ENCODE peak calls at places on chromosomes 4 and X, in ten cellular contexts. T is IMR-90, B is HepG2, G is fibroblast of lung, W is neural progenitor cell, S is HCT116, O is MM.1S, M is astrocyte, F is Karpas-422, Q is GM23338. L is an unnamed sample.

GRCh38 chrX:119407681-119408080 is 8.5 kb downstream of the SLC25A43 start:
- DNase-seq in F (no peak), Q (no peak), B (no peak), G (no peak), O (no peak), T (peak; percentile 30), M (peak; percentile 27), S (no peak), W (no peak), L (no peak)

GRCh38 chrX:85112270-85112669 is 108.6 kb downstream of the APOOL start:
- DNase-seq in Q (no peak), O (no peak), F (no peak), S (no peak), W (no peak), G (no peak), M (no peak), T (no peak), B (no peak), L (no peak)

GRCh38 chrX:56745019-56745418 is 16.0 kb downstream of the NBDY start:
- DNase-seq in O (no peak), M (peak; percentile 60), Q (no peak), T (peak; percentile 78), W (no peak), F (peak; percentile 1), G (peak; percentile 78), S (peak; percentile 50), B (peak; percentile 37), L (no peak)

GRCh38 chr4:188130355-188130754 is 8.9 kb upstream of the TRIML1 start:
- DNase-seq in F (no peak), M (no peak), O (no peak), B (no peak), S (peak; percentile 41), G (no peak), T (no peak), W (peak; percentile 29), Q (peak; percentile 59), L (no peak)

GRCh38 chr4:183912585-183912984 is 7.5 kb downstream of the STOX2 start:
- DNase-seq in M (peak; percentile 57), G (no peak), T (peak; percentile 86), B (no peak), W (no peak), F (no peak), S (no peak), O (no peak), Q (no peak), L (no peak)

GRCh38 chrX:18286322-18286831 is 65.7 kb upstream of the BEND2 start:
- DNase-seq in F (no peak), S (no peak), B (no peak), W (no peak), O (no peak), T (no peak), M (no peak), Q (no peak), G (no peak), L (no peak)

GRCh38 chrX:135185795-135186443 is 14.7 kb upstream of the CT55 start:
- DNase-seq in S (peak; percentile 42), T (peak; percentile 46), W (peak; percentile 65), O (peak; percentile 41), G (peak; percentile 69), F (peak; percentile 85), M (peak; percentile 5), Q (peak; percentile 71), B (peak; percentile 36), L (peak; percentile 44)

GRCh38 chr4:118335316-118335715 is 17.5 kb downstream of the PRSS12 start:
- DNase-seq in S (no peak), Q (no peak), F (no peak), M (no peak), G (peak; percentile 73), T (no peak), O (peak; percentile 59), B (no peak), W (no peak), L (no peak)

GRCh38 chr4:128385683-128386304 is 98.2 kb upstream of the PGRMC2 start:
- DNase-seq in B (peak; percentile 6), F (peak; percentile 89), Q (peak; percentile 54), T (peak; percentile 80), S (no peak), W (no peak), O (no peak), M (peak; percentile 57), G (peak; percentile 87), L (no peak)

GRCh38 chr4:1075266-1075665 is 38.1 kb downstream of the RNF212 start:
- DNase-seq in B (no peak), Q (no peak), M (no peak), F (peak; percentile 4), T (no peak), W (no peak), O (no peak), S (no peak), G (no peak), L (peak; percentile 3)

GRCh38 chr4:151725087-151725486 is 35.7 kb downstream of the GATB start:
- DNase-seq in S (no peak), B (no peak), F (no peak), G (no peak), W (no peak), O (no peak), M (no peak), Q (peak; percentile 41), T (no peak), L (no peak)

GRCh38 chrX:46257451-46257879 is 287.8 kb downstream of the ZNF674 start:
- DNase-seq in G (no peak), M (no peak), Q (no peak), W (no peak), F (no peak), O (no peak), T (no peak), B (no peak), S (no peak), L (no peak)

GRCh38 chrX:46254623-46255022 is 290.6 kb downstream of the ZNF674 start:
- DNase-seq in F (no peak), G (no peak), Q (no peak), T (no peak), W (no peak), O (no peak), M (no peak), B (no peak), S (no peak), L (no peak)

GRCh38 chrX:46255066-46255465 is 290.2 kb downstream of the ZNF674 start:
- DNase-seq in B (no peak), S (no peak), Q (no peak), M (no peak), W (no peak), T (no peak), F (no peak), O (no peak), G (no peak), L (no peak)

GRCh38 chrX:46258356-46258755 is 286.9 kb downstream of the ZNF674 start:
- DNase-seq in G (no peak), S (no peak), Q (no peak), W (no peak), F (no peak), T (no peak), B (no peak), O (no peak), M (no peak), L (no peak)

GRCh38 chrX:46256875-46257274 is 288.3 kb downstream of the ZNF674 start:
- DNase-seq in B (no peak), W (no peak), G (no peak), T (no peak), F (no peak), M (no peak), Q (no peak), O (no peak), S (no peak), L (no peak)
- H3K4me1 ChIP-seq in B (peaks cover 25% of the 10 kb centered on the region), W (no peaks in the 10 kb centered on the region), G (no peaks in the 10 kb centered on the region), T (no peaks in the 10 kb centered on the region), F (no peaks in the 10 kb centered on the region), M (no peaks in the 10 kb centered on the region), Q (peaks cover 6% of the 10 kb centered on the region), O (no peaks in the 10 kb centered on the region), S (peaks cover 19% of the 10 kb centered on the region), L (peaks cover 3% of the 10 kb centered on the region)

GRCh38 chr4:20487446-20487845 is 212.8 kb upstream of the PACRGL start:
- DNase-seq in G (no peak), W (no peak), Q (no peak), M (no peak), F (no peak), O (no peak), B (no peak), T (no peak), S (no peak), L (no peak)

GRCh38 chr4:20483416-20483815 is 216.8 kb upstream of the PACRGL start:
- DNase-seq in G (peak; percentile 31), W (no peak), B (no peak), T (peak; percentile 33), M (peak; percentile 30), O (no peak), S (no peak), F (no peak), Q (no peak), L (no peak)

GRCh38 chr4:20490734-20491133 is 209.5 kb upstream of the PACRGL start:
- DNase-seq in T (no peak), S (no peak), W (no peak), F (no peak), B (no peak), G (no peak), O (no peak), M (no peak), Q (peak; percentile 28), L (no peak)

GRCh38 chr4:20487852-20488251 is 212.4 kb upstream of the PACRGL start:
- DNase-seq in F (no peak), M (no peak), O (no peak), G (no peak), S (no peak), T (peak; percentile 25), Q (no peak), W (peak; percentile 29), B (no peak), L (no peak)

GRCh38 chr4:20486433-20486832 is 213.8 kb upstream of the PACRGL start:
- DNase-seq in Q (no peak), B (no peak), M (no peak), O (no peak), W (no peak), S (no peak), G (no peak), F (no peak), T (no peak), L (no peak)
- H3K27me3 ChIP-seq in Q (no peaks in the 10 kb centered on the region), B (no peaks in the 10 kb centered on the region), M (no peaks in the 10 kb centered on the region), O (no peaks in the 10 kb centered on the region), W (no peaks in the 10 kb centered on the region), S (no peaks in the 10 kb centered on the region), G (no peaks in the 10 kb centered on the region), F (no peaks in the 10 kb centered on the region), T (no peaks in the 10 kb centered on the region), L (no peaks in the 10 kb centered on the region)

DNA sequence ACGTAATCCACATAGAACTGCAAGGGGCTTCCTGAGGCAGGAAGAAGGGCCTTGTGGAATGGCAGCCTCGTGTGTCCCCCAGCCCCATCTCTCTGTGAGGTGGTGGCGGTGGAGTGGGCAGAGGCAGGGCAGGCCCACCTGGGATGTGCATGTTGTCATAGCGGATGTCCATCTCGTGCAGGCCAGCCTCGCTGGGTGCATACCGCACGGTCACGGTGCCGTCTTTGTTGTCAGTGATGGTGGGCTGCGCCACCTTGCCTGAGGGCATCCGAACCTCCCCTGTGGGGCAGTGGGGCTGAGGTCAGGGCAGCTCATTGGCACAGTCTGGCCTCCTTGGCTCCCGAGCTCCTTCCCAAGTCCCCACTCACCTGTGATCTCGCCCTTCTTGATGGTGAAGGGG is 20.4 kb downstream of the FLNA start:
- DNase-seq in Q (no peak), W (no peak), M (no peak), F (no peak), S (no peak), O (no peak), B (no peak), G (no peak), T (no peak), L (no peak)
- H4K20me1 ChIP-seq in Q (no peaks in the 10 kb centered on the region), W (peaks cover 59% of the 10 kb centered on the region), M (peaks cover 98% of the 10 kb centered on the region), F (no peaks in the 10 kb centered on the region), S (no peaks in the 10 kb centered on the region), O (no peaks in the 10 kb centered on the region), B (peaks cover 3% of the 10 kb centered on the region), G (no peaks in the 10 kb centered on the region), T (peaks cover 100% of the 10 kb centered on the region), L (peaks cover 9% of the 10 kb centered on the region)

GRCh38 chrX:13699183-13699826 is 10.4 kb downstream of the RAB9A start:
- DNase-seq in B (no peak), Q (no peak), F (peak; percentile 55), T (peak; percentile 23), M (peak; percentile 20), W (no peak), O (no peak), G (no peak), S (no peak), L (peak; percentile 50)
- H3K4me1 ChIP-seq in B (peaks cover 3% of the 10 kb centered on the region), Q (peaks cover 7% of the 10 kb centered on the region), F (peaks cover 74% of the 10 kb centered on the region), T (peaks cover 9% of the 10 kb centered on the region), M (peaks cover 14% of the 10 kb centered on the region), W (peaks cover 14% of the 10 kb centered on the region), O (no peaks in the 10 kb centered on the region), G (peaks cover 2% of the 10 kb centered on the region), S (peaks cover 12% of the 10 kb centered on the region), L (peaks cover 11% of the 10 kb centered on the region)

L was measured in hepatocyte.